ENCODE peak calls at places on chromosomes 12 and 14, in five cellular contexts. One of them, this sample, is unnamed.

GRCh38 chr12:65748332-65748731 is 76.0 kb upstream of the HMGA2 start:
- DNase-seq in RWPE1: no peak
- DNase-seq in activated T-cell treated with anti-CD3 and anti-CD28 coated beads, Interleukin-2, amount 50 U/mL, for 72 hours: no peak
- DNase-seq in WERI-Rb-1: no peak
- DNase-seq in left cardiac atrium: no peak
- DNase-seq in this sample: no peak

GRCh38 chr14:102071283-102071998 is 15.4 kb downstream of the HSP90AA1 start:
- DNase-seq in RWPE1: no peak
- DNase-seq in activated T-cell treated with anti-CD3 and anti-CD28 coated beads, Interleukin-2, amount 50 U/mL, for 72 hours: no peak
- DNase-seq in WERI-Rb-1: no peak
- DNase-seq in left cardiac atrium: no peak
- DNase-seq in this sample: no peak

GRCh38 chr14:105880616-105881015 is 354.2 kb downstream of the TMEM121 start:
- DNase-seq in RWPE1: no peak
- DNase-seq in activated T-cell treated with anti-CD3 and anti-CD28 coated beads, Interleukin-2, amount 50 U/mL, for 72 hours: no peak
- DNase-seq in WERI-Rb-1: peak
- DNase-seq in left cardiac atrium: peak
- DNase-seq in this sample: no peak

GRCh38 chr12:123533672-123534643 is at the start of gene RILPL1:
- DNase-seq in RWPE1: no peak
- DNase-seq in activated T-cell treated with anti-CD3 and anti-CD28 coated beads, Interleukin-2, amount 50 U/mL, for 72 hours: peak
- DNase-seq in WERI-Rb-1: peak
- DNase-seq in left cardiac atrium: peak
- DNase-seq in this sample: peak

GRCh38 chr12:111268738-111269572 is 99.9 kb downstream of the PHETA1 start:
- DNase-seq in RWPE1: no peak
- DNase-seq in activated T-cell treated with anti-CD3 and anti-CD28 coated beads, Interleukin-2, amount 50 U/mL, for 72 hours: peak
- DNase-seq in WERI-Rb-1: no peak
- DNase-seq in left cardiac atrium: no peak
- DNase-seq in this sample: no peak

GRCh38 chr12:56840922-56841321 is 77.8 kb downstream of the HSD17B6 start:
- DNase-seq in RWPE1: peak
- DNase-seq in activated T-cell treated with anti-CD3 and anti-CD28 coated beads, Interleukin-2, amount 50 U/mL, for 72 hours: no peak
- DNase-seq in WERI-Rb-1: no peak
- DNase-seq in left cardiac atrium: peak
- DNase-seq in this sample: no peak

GRCh38 chr12:90543393-90543792 is 411.6 kb downstream of the CCER1 start:
- DNase-seq in RWPE1: peak
- DNase-seq in activated T-cell treated with anti-CD3 and anti-CD28 coated beads, Interleukin-2, amount 50 U/mL, for 72 hours: no peak
- DNase-seq in WERI-Rb-1: no peak
- DNase-seq in left cardiac atrium: no peak
- DNase-seq in this sample: no peak

GRCh38 chr14:24238123-24238522 is 4.3 kb downstream of the TINF2 start:
- DNase-seq in RWPE1: peak
- DNase-seq in activated T-cell treated with anti-CD3 and anti-CD28 coated beads, Interleukin-2, amount 50 U/mL, for 72 hours: no peak
- DNase-seq in WERI-Rb-1: no peak
- DNase-seq in left cardiac atrium: no peak
- DNase-seq in this sample: no peak

GRCh38 chr12:75959060-75959459 is 72.5 kb downstream of the PHLDA1 start:
- DNase-seq in RWPE1: no peak
- DNase-seq in activated T-cell treated with anti-CD3 and anti-CD28 coated beads, Interleukin-2, amount 50 U/mL, for 72 hours: no peak
- DNase-seq in WERI-Rb-1: no peak
- DNase-seq in left cardiac atrium: no peak
- DNase-seq in this sample: no peak

GRCh38 chr14:59511916-59512530 is 27.7 kb downstream of the JKAMP start:
- DNase-seq in RWPE1: peak
- DNase-seq in activated T-cell treated with anti-CD3 and anti-CD28 coated beads, Interleukin-2, amount 50 U/mL, for 72 hours: peak
- DNase-seq in WERI-Rb-1: peak
- DNase-seq in left cardiac atrium: no peak
- DNase-seq in this sample: no peak

GRCh38 chr12:80218925-80219714 is 119.8 kb downstream of the OTOGL start:
- DNase-seq in RWPE1: no peak
- DNase-seq in activated T-cell treated with anti-CD3 and anti-CD28 coated beads, Interleukin-2, amount 50 U/mL, for 72 hours: no peak
- DNase-seq in WERI-Rb-1: no peak
- DNase-seq in left cardiac atrium: no peak
- DNase-seq in this sample: no peak

GRCh38 chr12:6326316-6326959 is 15.4 kb downstream of the TNFRSF1A start:
- DNase-seq in RWPE1: no peak
- DNase-seq in activated T-cell treated with anti-CD3 and anti-CD28 coated beads, Interleukin-2, amount 50 U/mL, for 72 hours: no peak
- DNase-seq in WERI-Rb-1: peak
- DNase-seq in left cardiac atrium: peak
- DNase-seq in this sample: no peak

GRCh38 chr14:99548285-99548684 is 55.7 kb downstream of the CCDC85C start:
- DNase-seq in RWPE1: no peak
- DNase-seq in activated T-cell treated with anti-CD3 and anti-CD28 coated beads, Interleukin-2, amount 50 U/mL, for 72 hours: no peak
- DNase-seq in WERI-Rb-1: no peak
- DNase-seq in left cardiac atrium: no peak
- DNase-seq in this sample: no peak

GRCh38 chr12:65533177-65533883 is 254.8 kb downstream of the MSRB3 start:
- DNase-seq in RWPE1: no peak
- DNase-seq in activated T-cell treated with anti-CD3 and anti-CD28 coated beads, Interleukin-2, amount 50 U/mL, for 72 hours: no peak
- DNase-seq in WERI-Rb-1: no peak
- DNase-seq in left cardiac atrium: no peak
- DNase-seq in this sample: peak

GRCh38 chr12:103884316-103884715 is 43.3 kb upstream of the NT5DC3 start:
- DNase-seq in RWPE1: peak
- DNase-seq in activated T-cell treated with anti-CD3 and anti-CD28 coated beads, Interleukin-2, amount 50 U/mL, for 72 hours: no peak
- DNase-seq in WERI-Rb-1: peak
- DNase-seq in left cardiac atrium: no peak
- DNase-seq in this sample: no peak

GRCh38 chr14:33932526-33933292 is 18.2 kb downstream of the EGLN3 start:
- DNase-seq in RWPE1: no peak
- DNase-seq in activated T-cell treated with anti-CD3 and anti-CD28 coated beads, Interleukin-2, amount 50 U/mL, for 72 hours: no peak
- DNase-seq in WERI-Rb-1: peak
- DNase-seq in left cardiac atrium: no peak
- DNase-seq in this sample: no peak

GRCh38 chr14:68479247-68479646 is 313.6 kb downstream of the ZFP36L1 start:
- DNase-seq in RWPE1: no peak
- DNase-seq in activated T-cell treated with anti-CD3 and anti-CD28 coated beads, Interleukin-2, amount 50 U/mL, for 72 hours: no peak
- DNase-seq in WERI-Rb-1: no peak
- DNase-seq in left cardiac atrium: no peak
- DNase-seq in this sample: no peak

GRCh38 chr12:2845280-2845679 is 10.4 kb upstream of the NRIP2 start:
- DNase-seq in RWPE1: no peak
- DNase-seq in activated T-cell treated with anti-CD3 and anti-CD28 coated beads, Interleukin-2, amount 50 U/mL, for 72 hours: no peak
- DNase-seq in WERI-Rb-1: peak
- DNase-seq in left cardiac atrium: peak
- DNase-seq in this sample: no peak

GRCh38 chr12:89893972-89894706 is 185.5 kb upstream of the ATP2B1 start:
- DNase-seq in RWPE1: peak
- DNase-seq in activated T-cell treated with anti-CD3 and anti-CD28 coated beads, Interleukin-2, amount 50 U/mL, for 72 hours: no peak
- DNase-seq in WERI-Rb-1: no peak
- DNase-seq in left cardiac atrium: no peak
- DNase-seq in this sample: no peak

GRCh38 chr12:57756406-57757341 is 1.8 kb downstream of the MARCHF9 start:
- DNase-seq in RWPE1: peak
- DNase-seq in activated T-cell treated with anti-CD3 and anti-CD28 coated beads, Interleukin-2, amount 50 U/mL, for 72 hours: peak
- DNase-seq in WERI-Rb-1: peak
- DNase-seq in left cardiac atrium: no peak
- DNase-seq in this sample: no peak

GRCh38 chr12:51951843-51952722 is 584 bp downstream of the ACVR1B start:
- DNase-seq in RWPE1: peak
- DNase-seq in activated T-cell treated with anti-CD3 and anti-CD28 coated beads, Interleukin-2, amount 50 U/mL, for 72 hours: peak
- DNase-seq in WERI-Rb-1: peak
- DNase-seq in left cardiac atrium: peak
- DNase-seq in this sample: no peak

GRCh38 chr12:145369-145960 is 68.5 kb downstream of the SLC6A12 start:
- DNase-seq in RWPE1: no peak
- DNase-seq in activated T-cell treated with anti-CD3 and anti-CD28 coated beads, Interleukin-2, amount 50 U/mL, for 72 hours: no peak
- DNase-seq in WERI-Rb-1: no peak
- DNase-seq in left cardiac atrium: no peak
- DNase-seq in this sample: no peak

GRCh38 chr14:87847216-87847615 is 145.8 kb downstream of the GALC start:
- DNase-seq in RWPE1: peak
- DNase-seq in activated T-cell treated with anti-CD3 and anti-CD28 coated beads, Interleukin-2, amount 50 U/mL, for 72 hours: no peak
- DNase-seq in WERI-Rb-1: no peak
- DNase-seq in left cardiac atrium: no peak
- DNase-seq in this sample: no peak

GRCh38 chr12:20392339-20392738 is 24.0 kb downstream of the PDE3A start:
- DNase-seq in RWPE1: no peak
- DNase-seq in activated T-cell treated with anti-CD3 and anti-CD28 coated beads, Interleukin-2, amount 50 U/mL, for 72 hours: no peak
- DNase-seq in WERI-Rb-1: no peak
- DNase-seq in left cardiac atrium: no peak
- DNase-seq in this sample: no peak

GRCh38 chr14:67757175-67757574 is 55.5 kb downstream of the RDH12 start:
- DNase-seq in RWPE1: no peak
- DNase-seq in activated T-cell treated with anti-CD3 and anti-CD28 coated beads, Interleukin-2, amount 50 U/mL, for 72 hours: no peak
- DNase-seq in WERI-Rb-1: no peak
- DNase-seq in left cardiac atrium: no peak
- DNase-seq in this sample: no peak

GRCh38 chr14:22226381-22226780 is 362.6 kb downstream of the DAD1 start:
- DNase-seq in RWPE1: peak
- DNase-seq in activated T-cell treated with anti-CD3 and anti-CD28 coated beads, Interleukin-2, amount 50 U/mL, for 72 hours: no peak
- DNase-seq in WERI-Rb-1: no peak
- DNase-seq in left cardiac atrium: no peak
- DNase-seq in this sample: no peak

GRCh38 chr12:121809712-121810116 is 5.9 kb downstream of the SETD1B start:
- DNase-seq in RWPE1: no peak
- DNase-seq in activated T-cell treated with anti-CD3 and anti-CD28 coated beads, Interleukin-2, amount 50 U/mL, for 72 hours: no peak
- DNase-seq in WERI-Rb-1: no peak
- DNase-seq in left cardiac atrium: peak
- DNase-seq in this sample: no peak

GRCh38 chr12:25054783-25055144 is 105.9 kb upstream of the BCAT1 start:
- DNase-seq in RWPE1: peak
- DNase-seq in activated T-cell treated with anti-CD3 and anti-CD28 coated beads, Interleukin-2, amount 50 U/mL, for 72 hours: peak
- DNase-seq in WERI-Rb-1: no peak
- DNase-seq in left cardiac atrium: no peak
- DNase-seq in this sample: no peak

GRCh38 chr12:106369624-106370346 is 12.2 kb downstream of the POLR3B start:
- DNase-seq in RWPE1: peak
- DNase-seq in activated T-cell treated with anti-CD3 and anti-CD28 coated beads, Interleukin-2, amount 50 U/mL, for 72 hours: no peak
- DNase-seq in WERI-Rb-1: no peak
- DNase-seq in left cardiac atrium: no peak
- DNase-seq in this sample: no peak

GRCh38 chr12:93199831-93200236 is 177.9 kb upstream of the NUDT4 start:
- DNase-seq in RWPE1: no peak
- DNase-seq in activated T-cell treated with anti-CD3 and anti-CD28 coated beads, Interleukin-2, amount 50 U/mL, for 72 hours: no peak
- DNase-seq in WERI-Rb-1: no peak
- DNase-seq in left cardiac atrium: no peak
- DNase-seq in this sample: no peak

GRCh38 chr14:24143511-24143910 is 2.1 kb upstream of the EMC9 start:
- DNase-seq in RWPE1: no peak
- DNase-seq in activated T-cell treated with anti-CD3 and anti-CD28 coated beads, Interleukin-2, amount 50 U/mL, for 72 hours: no peak
- DNase-seq in WERI-Rb-1: no peak
- DNase-seq in left cardiac atrium: no peak
- DNase-seq in this sample: no peak

GRCh38 chr14:36986407-36986806 is 186.0 kb downstream of the SLC25A21 start:
- DNase-seq in RWPE1: no peak
- DNase-seq in activated T-cell treated with anti-CD3 and anti-CD28 coated beads, Interleukin-2, amount 50 U/mL, for 72 hours: no peak
- DNase-seq in WERI-Rb-1: no peak
- DNase-seq in left cardiac atrium: no peak
- DNase-seq in this sample: no peak

GRCh38 chr12:40325349-40325960 is 100.7 kb downstream of the LRRK2 start:
- DNase-seq in RWPE1: peak
- DNase-seq in activated T-cell treated with anti-CD3 and anti-CD28 coated beads, Interleukin-2, amount 50 U/mL, for 72 hours: no peak
- DNase-seq in WERI-Rb-1: peak
- DNase-seq in left cardiac atrium: no peak
- DNase-seq in this sample: peak

GRCh38 chr14:34234258-34234657 is 227.8 kb downstream of the SPTSSA start:
- DNase-seq in RWPE1: no peak
- DNase-seq in activated T-cell treated with anti-CD3 and anti-CD28 coated beads, Interleukin-2, amount 50 U/mL, for 72 hours: no peak
- DNase-seq in WERI-Rb-1: no peak
- DNase-seq in left cardiac atrium: peak
- DNase-seq in this sample: no peak

This sample was measured in H54.